ENCODE peak calls at places on chromosomes 5 and 9, in five cellular contexts. L is iris pigment epithelial cell, Y is left colon, R is BE2C, A is T-helper 2 cell. K is an unnamed sample.

GRCh38 chr9:91547076-91547475 is 123.4 kb upstream of the NFIL3 start:
- DNase-seq in L (no peak), Y (no peak), R (no peak), A (no peak), K (no peak)

GRCh38 chr5:1181451-1182359 is 19.7 kb upstream of the SLC6A19 start:
- DNase-seq in L (no peak), Y (peak; percentile 38), R (peak; percentile 6), A (no peak), K (no peak)

GRCh38 chr5:148924817-148925216 is 98.4 kb downstream of the ADRB2 start:
- DNase-seq in L (no peak), Y (peak; percentile 75), R (peak; percentile 41), A (no peak), K (no peak)

GRCh38 chr9:31908158-31908890 is 476.1 kb upstream of the ACO1 start:
- DNase-seq in L (no peak), Y (no peak), R (no peak), A (peak; percentile 9), K (no peak)

GRCh38 chr9:35868972-35869371 is 1.2 kb downstream of the OR13J1 start:
- DNase-seq in L (no peak), Y (no peak), R (no peak), A (no peak), K (no peak)

GRCh38 chr9:27524236-27524635 is at the start of gene IFNK:
- DNase-seq in L (no peak), Y (no peak), R (no peak), A (no peak), K (no peak)

GRCh38 chr9:134068742-134069535 is 1.1 kb upstream of the BRD3 start:
- DNase-seq in L (no peak), Y (peak; percentile 30), R (no peak), A (peak; percentile 72), K (no peak)

GRCh38 chr9:129575818-129576217 is 45.1 kb downstream of the C9orf50 start:
- DNase-seq in L (peak; percentile 49), Y (no peak), R (no peak), A (no peak), K (no peak)

GRCh38 chr5:79201206-79201605 is 34.7 kb upstream of the JMY start:
- DNase-seq in L (peak; percentile 10), Y (no peak), R (no peak), A (no peak), K (no peak)

GRCh38 chr5:107672212-107673105 is 1.7 kb upstream of the EFNA5 start:
- DNase-seq in L (peak; percentile 99), Y (peak; percentile 93), R (peak; percentile 95), A (peak; percentile 13), K (no peak)

GRCh38 chr5:139456776-139457175 is 5.8 kb downstream of the ECSCR start:
- DNase-seq in L (no peak), Y (no peak), R (no peak), A (no peak), K (no peak)

GRCh38 chr5:65190328-65191053 is 291.2 kb downstream of the ADAMTS6 start:
- DNase-seq in L (peak; percentile 99), Y (no peak), R (no peak), A (peak; percentile 55), K (no peak)

GRCh38 chr5:68744196-68744595 is 349.6 kb upstream of the SLC30A5 start:
- DNase-seq in L (no peak), Y (no peak), R (no peak), A (no peak), K (no peak)

GRCh38 chr5:98428806-98429205 is 344.7 kb upstream of the RGMB start:
- DNase-seq in L (peak; percentile 97), Y (peak; percentile 38), R (no peak), A (peak; percentile 20), K (no peak)

GRCh38 chr5:149083846-149084245 is 21.0 kb upstream of the SH3TC2 start:
- DNase-seq in L (no peak), Y (no peak), R (no peak), A (no peak), K (no peak)

GRCh38 chr9:77595426-77596051 is 52.6 kb downstream of the GNA14 start:
- DNase-seq in L (peak; percentile 26), Y (no peak), R (peak; percentile 80), A (peak; percentile 10), K (no peak)

GRCh38 chr9:35274988-35275387 is 113.2 kb downstream of the UNC13B start:
- DNase-seq in L (no peak), Y (no peak), R (no peak), A (no peak), K (no peak)

GRCh38 chr5:148033138-148033537 is 30.6 kb upstream of the SPINK5 start:
- DNase-seq in L (no peak), Y (no peak), R (no peak), A (no peak), K (no peak)

GRCh38 chr9:83537331-83538171 is 650 bp downstream of the FRMD3 start:
- DNase-seq in L (peak; percentile 8), Y (no peak), R (peak; percentile 39), A (peak; percentile 6), K (no peak)

GRCh38 chr5:82413302-82414042 is 135.3 kb upstream of the RPS23 start:
- DNase-seq in L (peak; percentile 93), Y (no peak), R (no peak), A (peak; percentile 11), K (no peak)

GRCh38 chr9:4590430-4591122 is 71.5 kb upstream of the PLPP6 start:
- DNase-seq in L (peak; percentile 65), Y (no peak), R (no peak), A (no peak), K (no peak)

GRCh38 chr9:20872340-20872977 is 159.0 kb downstream of the HACD4 start:
- DNase-seq in L (peak; percentile 93), Y (no peak), R (no peak), A (no peak), K (no peak)

GRCh38 chr5:75640395-75640794 is 29.1 kb downstream of the ANKDD1B start:
- DNase-seq in L (peak; percentile 95), Y (no peak), R (no peak), A (no peak), K (no peak)

GRCh38 chr5:122363623-122364022 is 51.6 kb downstream of the SNCAIP start:
- DNase-seq in L (no peak), Y (no peak), R (no peak), A (no peak), K (no peak)

GRCh38 chr5:126852104-126852531 is 75.2 kb downstream of the LMNB1 start:
- DNase-seq in L (peak; percentile 30), Y (no peak), R (no peak), A (peak; percentile 86), K (no peak)

GRCh38 chr5:73365301-73365853 is 83.2 kb downstream of the FOXD1 start:
- DNase-seq in L (peak; percentile 85), Y (no peak), R (no peak), A (no peak), K (no peak)

K was measured in stimulated activated CD8-positive, alpha-beta memory T cell treated with anti-CD3 and anti-CD28 coated beads, Interleukin-12 subunit alpha, Interleukin-12 subunit beta, amount 100 ng/mL, for 1 hour.